ENCODE peak calls at places on chromosomes 4 and X, in eight cellular contexts. One of them, this sample, is unnamed.

GRCh38 chrX:66200855-66201795 is 37.1 kb downstream of the HEPH start:
- DNase-seq in GM12878: no peak
- DNase-seq in H9: no peak
- DNase-seq in neural progenitor cell: no peak
- DNase-seq in H1: no peak
- DNase-seq in MM.1S: peak
- DNase-seq in PC-3: peak
- DNase-seq in mammary epithelial cell: no peak
- DNase-seq in this sample: peak

GRCh38 chr4:1330761-1331590 is 16.0 kb upstream of the UVSSA start:
- DNase-seq in GM12878: no peak
- DNase-seq in H9: no peak
- DNase-seq in neural progenitor cell: no peak
- DNase-seq in H1: no peak
- DNase-seq in MM.1S: no peak
- DNase-seq in PC-3: no peak
- DNase-seq in mammary epithelial cell: no peak
- DNase-seq in this sample: no peak

GRCh38 chrX:121093011-121093410 is 45.6 kb downstream of the GLUD2 start:
- DNase-seq in GM12878: no peak
- DNase-seq in H9: no peak
- DNase-seq in neural progenitor cell: no peak
- DNase-seq in H1: no peak
- DNase-seq in MM.1S: no peak
- DNase-seq in PC-3: peak
- DNase-seq in mammary epithelial cell: no peak
- DNase-seq in this sample: no peak

GRCh38 chr4:38177792-38178665 is 217.8 kb downstream of the PTTG2 start:
- DNase-seq in GM12878: no peak
- DNase-seq in H9: no peak
- DNase-seq in neural progenitor cell: no peak
- DNase-seq in H1: no peak
- DNase-seq in MM.1S: peak
- DNase-seq in PC-3: no peak
- DNase-seq in mammary epithelial cell: no peak
- DNase-seq in this sample: peak

GRCh38 chr4:181478675-181479074 is 764.5 kb upstream of the TENM3 start:
- DNase-seq in GM12878: no peak
- DNase-seq in H9: no peak
- DNase-seq in neural progenitor cell: no peak
- DNase-seq in H1: no peak
- DNase-seq in MM.1S: no peak
- DNase-seq in PC-3: no peak
- DNase-seq in mammary epithelial cell: no peak
- DNase-seq in this sample: no peak

GRCh38 chr4:137635108-137635507 is 102.8 kb upstream of the PCDH18 start:
- DNase-seq in GM12878: no peak
- DNase-seq in H9: no peak
- DNase-seq in neural progenitor cell: no peak
- DNase-seq in H1: no peak
- DNase-seq in MM.1S: no peak
- DNase-seq in PC-3: peak
- DNase-seq in mammary epithelial cell: peak
- DNase-seq in this sample: no peak

GRCh38 chrX:32289356-32289755 is 922.0 kb downstream of the DMD start:
- DNase-seq in GM12878: no peak
- DNase-seq in H9: no peak
- DNase-seq in neural progenitor cell: no peak
- DNase-seq in H1: no peak
- DNase-seq in MM.1S: no peak
- DNase-seq in PC-3: no peak
- DNase-seq in mammary epithelial cell: no peak
- DNase-seq in this sample: no peak

GRCh38 chrX:79161655-79162054 is 17.2 kb downstream of the GPR174 start:
- DNase-seq in GM12878: peak
- DNase-seq in H9: no peak
- DNase-seq in neural progenitor cell: no peak
- DNase-seq in H1: no peak
- DNase-seq in MM.1S: peak
- DNase-seq in PC-3: no peak
- DNase-seq in mammary epithelial cell: no peak
- DNase-seq in this sample: no peak

GRCh38 chrX:134626434-134626833 is 31.8 kb downstream of the PLAC1 start:
- DNase-seq in GM12878: no peak
- DNase-seq in H9: no peak
- DNase-seq in neural progenitor cell: no peak
- DNase-seq in H1: no peak
- DNase-seq in MM.1S: no peak
- DNase-seq in PC-3: peak
- DNase-seq in mammary epithelial cell: peak
- DNase-seq in this sample: no peak

GRCh38 chr4:109412805-109413204 is 20.8 kb upstream of the SEC24B start:
- DNase-seq in GM12878: no peak
- DNase-seq in H9: no peak
- DNase-seq in neural progenitor cell: no peak
- DNase-seq in H1: no peak
- DNase-seq in MM.1S: no peak
- DNase-seq in PC-3: no peak
- DNase-seq in mammary epithelial cell: no peak
- DNase-seq in this sample: no peak

GRCh38 chrX:123860983-123861382 is 1.1 kb downstream of the XIAP start:
- DNase-seq in GM12878: no peak
- DNase-seq in H9: no peak
- DNase-seq in neural progenitor cell: no peak
- DNase-seq in H1: no peak
- DNase-seq in MM.1S: no peak
- DNase-seq in PC-3: peak
- DNase-seq in mammary epithelial cell: peak
- DNase-seq in this sample: no peak

GRCh38 chrX:78104447-78105176 is 564 bp downstream of the PGK1 start:
- DNase-seq in GM12878: no peak
- DNase-seq in H9: no peak
- DNase-seq in neural progenitor cell: peak
- DNase-seq in H1: no peak
- DNase-seq in MM.1S: peak
- DNase-seq in PC-3: peak
- DNase-seq in mammary epithelial cell: peak
- DNase-seq in this sample: peak

GRCh38 chrX:72467171-72467570 is 105.5 kb downstream of the HDAC8 start:
- DNase-seq in GM12878: no peak
- DNase-seq in H9: no peak
- DNase-seq in neural progenitor cell: no peak
- DNase-seq in H1: no peak
- DNase-seq in MM.1S: no peak
- DNase-seq in PC-3: no peak
- DNase-seq in mammary epithelial cell: no peak
- DNase-seq in this sample: no peak

GRCh38 chr4:114349543-114350175 is 248.9 kb upstream of the UGT8 start:
- DNase-seq in GM12878: no peak
- DNase-seq in H9: no peak
- DNase-seq in neural progenitor cell: no peak
- DNase-seq in H1: no peak
- DNase-seq in MM.1S: no peak
- DNase-seq in PC-3: peak
- DNase-seq in mammary epithelial cell: peak
- DNase-seq in this sample: no peak

GRCh38 chrX:17433965-17434364 is 59.0 kb downstream of the NHS start:
- DNase-seq in GM12878: no peak
- DNase-seq in H9: no peak
- DNase-seq in neural progenitor cell: no peak
- DNase-seq in H1: no peak
- DNase-seq in MM.1S: no peak
- DNase-seq in PC-3: no peak
- DNase-seq in mammary epithelial cell: no peak
- DNase-seq in this sample: no peak

GRCh38 chr4:168736831-168737230 is 240.0 kb downstream of the PALLD start:
- DNase-seq in GM12878: no peak
- DNase-seq in H9: no peak
- DNase-seq in neural progenitor cell: no peak
- DNase-seq in H1: no peak
- DNase-seq in MM.1S: no peak
- DNase-seq in PC-3: no peak
- DNase-seq in mammary epithelial cell: no peak
- DNase-seq in this sample: no peak

GRCh38 chr4:168740686-168741085 is 243.8 kb downstream of the PALLD start:
- DNase-seq in GM12878: no peak
- DNase-seq in H9: no peak
- DNase-seq in neural progenitor cell: no peak
- DNase-seq in H1: no peak
- DNase-seq in MM.1S: no peak
- DNase-seq in PC-3: no peak
- DNase-seq in mammary epithelial cell: no peak
- DNase-seq in this sample: no peak

GRCh38 chr4:168737441-168738176 is 240.8 kb downstream of the PALLD start:
- DNase-seq in GM12878: no peak
- DNase-seq in H9: no peak
- DNase-seq in neural progenitor cell: no peak
- DNase-seq in H1: no peak
- DNase-seq in MM.1S: no peak
- DNase-seq in PC-3: no peak
- DNase-seq in mammary epithelial cell: no peak
- DNase-seq in this sample: no peak

GRCh38 chr4:168741281-168742173 is 244.7 kb downstream of the PALLD start:
- DNase-seq in GM12878: no peak
- DNase-seq in H9: no peak
- DNase-seq in neural progenitor cell: no peak
- DNase-seq in H1: no peak
- DNase-seq in MM.1S: no peak
- DNase-seq in PC-3: no peak
- DNase-seq in mammary epithelial cell: no peak
- DNase-seq in this sample: no peak

GRCh38 chr4:168739851-168740250 is 243.0 kb downstream of the PALLD start:
- DNase-seq in GM12878: no peak
- DNase-seq in H9: no peak
- DNase-seq in neural progenitor cell: no peak
- DNase-seq in H1: no peak
- DNase-seq in MM.1S: no peak
- DNase-seq in PC-3: no peak
- DNase-seq in mammary epithelial cell: no peak
- DNase-seq in this sample: no peak
- TF ChIP-seq CTCF in GM12878: no peak
- TF ChIP-seq CTCF in H9: no peak
- TF ChIP-seq CTCF in neural progenitor cell: no peak
- TF ChIP-seq CTCF in H1: no peak
- TF ChIP-seq CTCF in MM.1S: no peak
- TF ChIP-seq CTCF in PC-3: no peak
- TF ChIP-seq CTCF in mammary epithelial cell: no peak
- TF ChIP-seq CTCF in this sample: no peak

DNA sequence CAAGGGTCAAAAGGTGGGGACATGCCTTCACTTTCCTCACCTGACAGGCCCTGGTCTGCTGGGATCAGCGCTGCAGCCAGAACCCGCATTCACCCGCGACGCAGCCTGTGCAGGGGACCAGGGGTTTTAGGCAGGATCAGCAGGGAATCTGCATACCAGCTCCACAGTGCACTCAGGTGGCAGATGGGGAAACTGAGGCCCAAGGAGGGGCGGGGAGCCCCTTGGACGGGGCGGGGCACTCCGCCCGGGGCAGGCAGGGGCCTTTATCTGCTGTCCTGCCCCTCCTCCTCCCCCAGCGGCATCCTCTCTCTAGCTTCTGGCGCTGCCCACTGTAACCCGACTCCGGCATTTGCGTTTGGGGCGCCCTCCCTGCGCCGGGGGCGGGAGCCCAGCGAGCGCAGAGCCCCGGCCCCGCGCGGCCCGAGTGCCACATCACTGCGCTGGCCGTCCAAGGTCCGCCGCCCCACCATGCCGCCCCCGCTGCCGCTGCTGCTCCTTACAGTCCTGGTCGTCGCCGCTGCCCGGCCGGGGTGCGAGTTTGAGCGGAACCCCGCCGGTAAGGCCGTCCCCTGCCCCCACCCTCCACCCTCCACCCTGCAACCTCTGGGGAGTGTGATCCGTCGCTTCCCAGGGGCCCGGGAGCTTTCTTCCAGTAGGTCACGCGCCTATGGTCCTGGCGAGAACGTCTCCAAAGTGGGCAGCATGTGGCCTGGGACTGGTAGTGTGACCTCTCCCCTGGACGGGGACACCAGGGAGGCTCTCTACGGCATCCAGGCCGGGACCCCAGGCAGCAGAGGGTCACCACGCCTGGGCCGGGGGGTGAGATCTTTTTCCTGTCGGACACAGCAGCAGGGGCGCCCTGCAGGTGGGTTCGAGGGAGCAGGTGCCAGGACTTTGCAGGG is at the start of gene CPZ:
- DNase-seq in GM12878: no peak
- DNase-seq in H9: peak
- DNase-seq in neural progenitor cell: peak
- DNase-seq in H1: peak
- DNase-seq in MM.1S: no peak
- DNase-seq in PC-3: peak
- DNase-seq in mammary epithelial cell: no peak
- DNase-seq in this sample: no peak
- H3K9ac ChIP-seq in GM12878: no peak
- H3K9ac ChIP-seq in H9: no peak
- H3K9ac ChIP-seq in neural progenitor cell: no peak
- H3K9ac ChIP-seq in H1: peak
- H3K9ac ChIP-seq in MM.1S: no peak
- H3K9ac ChIP-seq in PC-3: peak
- H3K9ac ChIP-seq in mammary epithelial cell: no peak
- H3K9ac ChIP-seq in this sample: no peak

GRCh38 chr4:51831133-51831532 is 11.8 kb upstream of the DCUN1D4 start:
- DNase-seq in GM12878: no peak
- DNase-seq in H9: peak
- DNase-seq in neural progenitor cell: peak
- DNase-seq in H1: peak
- DNase-seq in MM.1S: peak
- DNase-seq in PC-3: peak
- DNase-seq in mammary epithelial cell: peak
- DNase-seq in this sample: peak
- TF ChIP-seq CTCF in GM12878: peak
- TF ChIP-seq CTCF in H9: peak
- TF ChIP-seq CTCF in neural progenitor cell: peak
- TF ChIP-seq CTCF in H1: peak
- TF ChIP-seq CTCF in MM.1S: peak
- TF ChIP-seq CTCF in PC-3: peak
- TF ChIP-seq CTCF in mammary epithelial cell: peak
- TF ChIP-seq CTCF in this sample: peak

DNA sequence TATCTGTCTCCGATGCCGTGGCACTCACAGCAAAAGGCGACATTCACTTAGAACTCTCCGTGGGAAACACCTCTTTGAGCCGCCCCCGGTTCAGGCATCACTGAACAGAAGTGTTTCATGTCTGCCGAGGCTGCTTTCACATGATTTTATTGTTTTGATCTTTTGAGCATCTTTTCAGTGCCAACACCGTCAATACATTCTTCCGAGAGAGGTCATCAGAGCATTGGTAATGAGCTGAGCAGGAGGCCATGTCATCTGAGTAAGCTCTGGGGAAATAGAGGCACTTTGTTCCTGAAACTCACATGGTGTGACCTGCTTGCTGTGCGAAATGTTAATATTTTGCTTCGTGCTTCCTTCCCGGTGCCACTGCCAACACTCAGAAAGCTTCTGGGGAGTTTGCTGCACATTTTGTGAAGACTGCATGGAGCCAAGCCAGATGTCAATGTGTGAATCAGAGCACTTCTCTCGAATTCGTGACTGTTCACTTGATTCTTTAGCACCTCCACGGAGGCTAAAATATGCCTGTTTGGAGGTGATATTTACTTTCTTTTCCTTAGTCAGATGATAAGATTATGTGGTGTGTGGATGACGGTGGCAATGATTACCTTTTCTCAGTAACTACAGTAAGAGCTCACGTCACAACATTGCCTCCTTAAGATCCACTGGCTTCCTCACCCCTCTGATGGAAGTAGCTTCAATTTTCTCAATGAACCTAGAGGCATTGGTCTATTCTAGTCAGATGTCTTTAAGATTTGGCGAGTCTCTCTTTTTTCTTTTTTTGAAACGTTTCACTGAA is 222.3 kb upstream of the HS3ST1 start:
- DNase-seq in GM12878: no peak
- DNase-seq in H9: no peak
- DNase-seq in neural progenitor cell: no peak
- DNase-seq in H1: no peak
- DNase-seq in MM.1S: no peak
- DNase-seq in PC-3: peak
- DNase-seq in mammary epithelial cell: no peak
- DNase-seq in this sample: no peak
- H3K9ac ChIP-seq in GM12878: no peak
- H3K9ac ChIP-seq in H9: no peak
- H3K9ac ChIP-seq in neural progenitor cell: no peak
- H3K9ac ChIP-seq in H1: no peak
- H3K9ac ChIP-seq in MM.1S: no peak
- H3K9ac ChIP-seq in PC-3: peak
- H3K9ac ChIP-seq in mammary epithelial cell: no peak
- H3K9ac ChIP-seq in this sample: no peak

This sample was measured in colonic mucosa.